ENCODE peak calls at places on chromosomes 16 and 17, in nine cellular contexts. One of them, this sample, is unnamed.

GRCh38 chr16:51710930-51711563 is 560.0 kb upstream of the SALL1 start:
- DNase-seq in stomach: no peak
- DNase-seq in endodermal cell: no peak
- DNase-seq in SJSA1: no peak
- DNase-seq in fibroblast of lung: no peak
- DNase-seq in H1: no peak
- DNase-seq in cardiac muscle cell: no peak
- DNase-seq in naive thymus-derived CD4-positive, alpha-beta T cell: no peak
- DNase-seq in tibial nerve: no peak
- DNase-seq in this sample: no peak

GRCh38 chr17:80961516-80961915 is 30.1 kb upstream of the CHMP6 start:
- DNase-seq in stomach: no peak
- DNase-seq in endodermal cell: no peak
- DNase-seq in SJSA1: no peak
- DNase-seq in fibroblast of lung: no peak
- DNase-seq in H1: no peak
- DNase-seq in cardiac muscle cell: no peak
- DNase-seq in naive thymus-derived CD4-positive, alpha-beta T cell: no peak
- DNase-seq in tibial nerve: no peak
- DNase-seq in this sample: no peak

GRCh38 chr17:77677637-77678036 is 280.9 kb upstream of the TNRC6C start:
- DNase-seq in stomach: no peak
- DNase-seq in endodermal cell: no peak
- DNase-seq in SJSA1: no peak
- DNase-seq in fibroblast of lung: no peak
- DNase-seq in H1: no peak
- DNase-seq in cardiac muscle cell: no peak
- DNase-seq in naive thymus-derived CD4-positive, alpha-beta T cell: no peak
- DNase-seq in tibial nerve: no peak
- DNase-seq in this sample: no peak

GRCh38 chr17:14211246-14211645 is 25.4 kb downstream of the CDRT15 start:
- DNase-seq in stomach: no peak
- DNase-seq in endodermal cell: no peak
- DNase-seq in SJSA1: no peak
- DNase-seq in fibroblast of lung: no peak
- DNase-seq in H1: no peak
- DNase-seq in cardiac muscle cell: no peak
- DNase-seq in naive thymus-derived CD4-positive, alpha-beta T cell: no peak
- DNase-seq in tibial nerve: no peak
- DNase-seq in this sample: no peak

GRCh38 chr16:85310868-85311585 is 198.8 kb upstream of the CIBAR2 start:
- DNase-seq in stomach: no peak
- DNase-seq in endodermal cell: peak; percentile 75
- DNase-seq in SJSA1: no peak
- DNase-seq in fibroblast of lung: no peak
- DNase-seq in H1: no peak
- DNase-seq in cardiac muscle cell: peak; percentile 68
- DNase-seq in naive thymus-derived CD4-positive, alpha-beta T cell: peak; percentile 43
- DNase-seq in tibial nerve: no peak
- DNase-seq in this sample: no peak

GRCh38 chr16:85149776-85150175 is 37.5 kb upstream of the CIBAR2 start:
- DNase-seq in stomach: peak; percentile 74
- DNase-seq in endodermal cell: no peak
- DNase-seq in SJSA1: no peak
- DNase-seq in fibroblast of lung: peak; percentile 10
- DNase-seq in H1: no peak
- DNase-seq in cardiac muscle cell: no peak
- DNase-seq in naive thymus-derived CD4-positive, alpha-beta T cell: no peak
- DNase-seq in tibial nerve: no peak
- DNase-seq in this sample: no peak

GRCh38 chr16:88533381-88533831 is 36.8 kb upstream of the ZC3H18 start:
- DNase-seq in stomach: no peak
- DNase-seq in endodermal cell: peak; percentile 80
- DNase-seq in SJSA1: no peak
- DNase-seq in fibroblast of lung: peak; percentile 58
- DNase-seq in H1: no peak
- DNase-seq in cardiac muscle cell: no peak
- DNase-seq in naive thymus-derived CD4-positive, alpha-beta T cell: no peak
- DNase-seq in tibial nerve: no peak
- DNase-seq in this sample: no peak

GRCh38 chr17:59756236-59756818 is 48.9 kb downstream of the VMP1 start:
- DNase-seq in stomach: no peak
- DNase-seq in endodermal cell: no peak
- DNase-seq in SJSA1: no peak
- DNase-seq in fibroblast of lung: peak; percentile 98
- DNase-seq in H1: no peak
- DNase-seq in cardiac muscle cell: no peak
- DNase-seq in naive thymus-derived CD4-positive, alpha-beta T cell: no peak
- DNase-seq in tibial nerve: no peak
- DNase-seq in this sample: no peak

DNA sequence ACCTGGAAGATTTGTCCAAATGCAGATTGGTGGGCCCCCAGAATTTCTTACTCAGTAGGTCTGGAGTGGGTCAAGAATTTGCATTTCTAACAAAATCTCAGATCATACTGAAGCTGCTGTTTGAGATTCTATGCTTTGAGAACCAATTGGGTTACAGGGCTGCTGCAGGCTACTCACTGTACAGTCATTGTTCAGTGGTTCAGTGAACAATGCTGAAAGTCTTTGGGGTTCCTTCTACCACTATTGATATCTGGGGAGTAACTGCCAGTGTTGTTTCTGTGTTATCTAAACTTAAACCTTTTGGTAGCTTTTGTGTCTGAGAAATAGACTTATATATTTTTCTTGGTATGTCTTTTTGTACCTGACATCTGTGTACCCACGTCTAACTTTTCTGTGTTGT is 187.5 kb downstream of the TANC2 start:
- DNase-seq in stomach: no peak
- DNase-seq in endodermal cell: no peak
- DNase-seq in SJSA1: no peak
- DNase-seq in fibroblast of lung: no peak
- DNase-seq in H1: no peak
- DNase-seq in cardiac muscle cell: no peak
- DNase-seq in naive thymus-derived CD4-positive, alpha-beta T cell: no peak
- DNase-seq in tibial nerve: no peak
- DNase-seq in this sample: no peak
- H3K4me1 ChIP-seq in stomach: peaks cover 6% of the 10 kb centered on the region
- H3K4me1 ChIP-seq in endodermal cell: peaks cover 17% of the 10 kb centered on the region
- H3K4me1 ChIP-seq in SJSA1: no peaks in the 10 kb centered on the region
- H3K4me1 ChIP-seq in fibroblast of lung: peaks cover 3% of the 10 kb centered on the region
- H3K4me1 ChIP-seq in H1: peaks cover 2% of the 10 kb centered on the region
- H3K4me1 ChIP-seq in cardiac muscle cell: peaks cover 48% of the 10 kb centered on the region
- H3K4me1 ChIP-seq in naive thymus-derived CD4-positive, alpha-beta T cell: no peaks in the 10 kb centered on the region
- H3K4me1 ChIP-seq in tibial nerve: peaks cover 11% of the 10 kb centered on the region
- H3K4me1 ChIP-seq in this sample: no peaks in the 10 kb centered on the region

GRCh38 chr16:83933885-83934683 is 19.0 kb upstream of the OSGIN1 start:
- DNase-seq in stomach: no peak
- DNase-seq in endodermal cell: no peak
- DNase-seq in SJSA1: no peak
- DNase-seq in fibroblast of lung: peak; percentile 66
- DNase-seq in H1: no peak
- DNase-seq in cardiac muscle cell: no peak
- DNase-seq in naive thymus-derived CD4-positive, alpha-beta T cell: no peak
- DNase-seq in tibial nerve: no peak
- DNase-seq in this sample: no peak
- H3K27ac ChIP-seq in stomach: no peak overlapping the region
- H3K27ac ChIP-seq in endodermal cell: no peak overlapping the region
- H3K27ac ChIP-seq in SJSA1: no peak overlapping the region
- H3K27ac ChIP-seq in fibroblast of lung: no peak overlapping the region
- H3K27ac ChIP-seq in H1: no peak overlapping the region
- H3K27ac ChIP-seq in cardiac muscle cell: no peak overlapping the region
- H3K27ac ChIP-seq in naive thymus-derived CD4-positive, alpha-beta T cell: no peak overlapping the region
- H3K27ac ChIP-seq in tibial nerve: no peak overlapping the region
- H3K27ac ChIP-seq in this sample: no peak overlapping the region

GRCh38 chr16:53756329-53756996 is 52.5 kb downstream of the FTO start:
- DNase-seq in stomach: no peak
- DNase-seq in endodermal cell: no peak
- DNase-seq in SJSA1: no peak
- DNase-seq in fibroblast of lung: peak; percentile 44
- DNase-seq in H1: no peak
- DNase-seq in cardiac muscle cell: no peak
- DNase-seq in naive thymus-derived CD4-positive, alpha-beta T cell: no peak
- DNase-seq in tibial nerve: no peak
- DNase-seq in this sample: no peak
- H3K4me3 ChIP-seq in stomach: no peak overlapping the region
- H3K4me3 ChIP-seq in endodermal cell: no peak overlapping the region
- H3K4me3 ChIP-seq in SJSA1: no peak overlapping the region
- H3K4me3 ChIP-seq in fibroblast of lung: no peak overlapping the region
- H3K4me3 ChIP-seq in H1: no peak overlapping the region
- H3K4me3 ChIP-seq in cardiac muscle cell: no peak overlapping the region
- H3K4me3 ChIP-seq in naive thymus-derived CD4-positive, alpha-beta T cell: no peak overlapping the region
- H3K4me3 ChIP-seq in tibial nerve: no peak overlapping the region
- H3K4me3 ChIP-seq in this sample: no peak overlapping the region

GRCh38 chr17:40553694-40554534 is 11.4 kb downstream of the CCR7 start:
- DNase-seq in stomach: peak; percentile 25
- DNase-seq in endodermal cell: peak; percentile 52
- DNase-seq in SJSA1: peak; percentile 39
- DNase-seq in fibroblast of lung: peak; percentile 61
- DNase-seq in H1: no peak
- DNase-seq in cardiac muscle cell: no peak
- DNase-seq in naive thymus-derived CD4-positive, alpha-beta T cell: no peak
- DNase-seq in tibial nerve: peak; percentile 62
- DNase-seq in this sample: peak; percentile 70

GRCh38 chr17:40554646-40555295 is 10.5 kb downstream of the CCR7 start:
- DNase-seq in stomach: peak; percentile 21
- DNase-seq in endodermal cell: peak; percentile 55
- DNase-seq in SJSA1: peak; percentile 36
- DNase-seq in fibroblast of lung: no peak
- DNase-seq in H1: no peak
- DNase-seq in cardiac muscle cell: no peak
- DNase-seq in naive thymus-derived CD4-positive, alpha-beta T cell: no peak
- DNase-seq in tibial nerve: no peak
- DNase-seq in this sample: peak; percentile 53

GRCh38 chr17:40551091-40551873 is 14.0 kb downstream of the CCR7 start:
- DNase-seq in stomach: peak; percentile 41
- DNase-seq in endodermal cell: peak; percentile 36
- DNase-seq in SJSA1: peak; percentile 43
- DNase-seq in fibroblast of lung: peak; percentile 98
- DNase-seq in H1: no peak
- DNase-seq in cardiac muscle cell: no peak
- DNase-seq in naive thymus-derived CD4-positive, alpha-beta T cell: no peak
- DNase-seq in tibial nerve: peak; percentile 89
- DNase-seq in this sample: peak; percentile 80

GRCh38 chr17:40551874-40552768 is 13.2 kb downstream of the CCR7 start:
- DNase-seq in stomach: peak; percentile 29
- DNase-seq in endodermal cell: peak; percentile 45
- DNase-seq in SJSA1: peak; percentile 74
- DNase-seq in fibroblast of lung: peak; percentile 98
- DNase-seq in H1: no peak
- DNase-seq in cardiac muscle cell: no peak
- DNase-seq in naive thymus-derived CD4-positive, alpha-beta T cell: no peak
- DNase-seq in tibial nerve: peak; percentile 73
- DNase-seq in this sample: peak; percentile 61

DNA sequence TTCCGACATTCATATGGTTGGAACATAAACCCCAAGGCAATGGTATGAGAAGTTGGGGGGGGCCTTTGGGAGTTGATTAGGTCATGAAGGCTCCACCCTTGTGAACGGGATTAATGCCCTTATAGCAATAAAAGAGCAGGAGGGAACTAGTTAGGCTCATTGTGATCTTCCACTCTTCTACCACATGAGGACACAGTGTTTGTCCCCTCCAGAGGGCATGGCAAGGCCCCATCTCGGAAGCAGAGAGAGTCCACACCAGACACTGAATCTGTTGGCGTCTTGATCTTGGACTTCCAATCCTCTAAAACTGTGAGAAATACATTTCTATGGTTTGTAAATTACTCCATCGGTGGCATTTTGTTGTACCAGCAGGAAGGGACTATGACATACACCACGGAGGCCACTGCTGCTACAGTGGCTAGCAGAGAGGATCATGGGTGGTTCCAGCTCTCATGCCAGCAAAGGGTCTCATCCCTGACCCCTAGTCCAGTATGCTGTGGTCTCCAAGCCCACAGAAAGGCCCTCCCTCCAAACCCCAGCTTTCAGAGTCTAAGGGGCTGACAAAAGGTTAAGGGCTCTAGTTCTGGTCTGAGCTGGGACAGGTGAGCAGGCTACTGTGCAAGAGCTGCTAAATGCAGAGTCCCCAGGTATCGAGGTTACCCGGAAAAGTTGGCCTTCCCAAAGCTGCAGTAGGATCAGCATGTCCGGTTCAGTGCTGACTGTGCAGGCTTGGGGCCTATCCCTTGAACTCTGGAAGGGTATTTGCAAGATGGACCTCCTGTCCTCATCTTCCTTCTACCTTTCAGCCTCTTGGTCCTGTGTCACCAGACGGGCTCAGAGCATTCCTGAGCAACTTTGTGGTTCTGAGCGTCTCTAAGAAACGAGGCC is 12.2 kb downstream of the CCR7 start:
- DNase-seq in stomach: peak; percentile 20
- DNase-seq in endodermal cell: peak; percentile 48
- DNase-seq in SJSA1: peak; percentile 34
- DNase-seq in fibroblast of lung: peak; percentile 43
- DNase-seq in H1: no peak
- DNase-seq in cardiac muscle cell: no peak
- DNase-seq in naive thymus-derived CD4-positive, alpha-beta T cell: no peak
- DNase-seq in tibial nerve: no peak
- DNase-seq in this sample: peak; percentile 58
- H3K4me1 ChIP-seq in stomach: peaks cover 79% of the 10 kb centered on the region
- H3K4me1 ChIP-seq in endodermal cell: no peaks in the 10 kb centered on the region
- H3K4me1 ChIP-seq in SJSA1: peaks cover 59% of the 10 kb centered on the region
- H3K4me1 ChIP-seq in fibroblast of lung: peaks cover 66% of the 10 kb centered on the region
- H3K4me1 ChIP-seq in H1: peaks cover 5% of the 10 kb centered on the region
- H3K4me1 ChIP-seq in cardiac muscle cell: peaks cover 31% of the 10 kb centered on the region
- H3K4me1 ChIP-seq in naive thymus-derived CD4-positive, alpha-beta T cell: peaks cover 42% of the 10 kb centered on the region
- H3K4me1 ChIP-seq in tibial nerve: peaks cover 60% of the 10 kb centered on the region
- H3K4me1 ChIP-seq in this sample: peaks cover 75% of the 10 kb centered on the region

GRCh38 chr17:68101075-68101991 is 65.8 kb downstream of the KPNA2 start:
- DNase-seq in stomach: peak; percentile 95
- DNase-seq in endodermal cell: peak; percentile 99
- DNase-seq in SJSA1: peak; percentile 98
- DNase-seq in fibroblast of lung: peak; percentile 93
- DNase-seq in H1: peak; percentile 90
- DNase-seq in cardiac muscle cell: peak; percentile 96
- DNase-seq in naive thymus-derived CD4-positive, alpha-beta T cell: peak; percentile 42
- DNase-seq in tibial nerve: peak; percentile 92
- DNase-seq in this sample: peak; percentile 98
- H3K27ac ChIP-seq in stomach: peak overlapping the region; percentile 96
- H3K27ac ChIP-seq in endodermal cell: peak overlapping the region; percentile 44
- H3K27ac ChIP-seq in SJSA1: peak overlapping the region; percentile 46
- H3K27ac ChIP-seq in fibroblast of lung: peak overlapping the region; percentile 65
- H3K27ac ChIP-seq in H1: no peak overlapping the region
- H3K27ac ChIP-seq in cardiac muscle cell: peak overlapping the region; percentile 87
- H3K27ac ChIP-seq in naive thymus-derived CD4-positive, alpha-beta T cell: peak overlapping the region; percentile 85
- H3K27ac ChIP-seq in tibial nerve: peak overlapping the region; percentile 89
- H3K27ac ChIP-seq in this sample: peak overlapping the region; percentile 85

GRCh38 chr17:36657390-36657762 is 56.0 kb downstream of the MRM1 start:
- DNase-seq in stomach: no peak
- DNase-seq in endodermal cell: no peak
- DNase-seq in SJSA1: no peak
- DNase-seq in fibroblast of lung: no peak
- DNase-seq in H1: no peak
- DNase-seq in cardiac muscle cell: no peak
- DNase-seq in naive thymus-derived CD4-positive, alpha-beta T cell: no peak
- DNase-seq in tibial nerve: no peak
- DNase-seq in this sample: no peak
- H3K4me3 ChIP-seq in stomach: peak overlapping the region; percentile 46
- H3K4me3 ChIP-seq in endodermal cell: peak overlapping the region; percentile 80
- H3K4me3 ChIP-seq in SJSA1: no peak overlapping the region
- H3K4me3 ChIP-seq in fibroblast of lung: no peak overlapping the region
- H3K4me3 ChIP-seq in H1: peak overlapping the region; percentile 44
- H3K4me3 ChIP-seq in cardiac muscle cell: peak overlapping the region; percentile 36
- H3K4me3 ChIP-seq in naive thymus-derived CD4-positive, alpha-beta T cell: no peak overlapping the region
- H3K4me3 ChIP-seq in tibial nerve: peak overlapping the region; percentile 51
- H3K4me3 ChIP-seq in this sample: peak overlapping the region; percentile 39